ENCODE peak calls at places on chromosomes 6 and 20, in nine cellular contexts. L is GM23338, U is OCI-LY7, N is PC-3, G is GM23248, C is MM.1S, M is hepatocyte, B is Karpas-422, E is PC-9. T is an unnamed sample. For H3K9me2, the result is how much of the 10 kb centered on the place peaks cover.

GRCh38 chr6:136146130-136146529 is 104.0 kb downstream of the MTFR2 start:
- DNase-seq in L (no peak), U (no peak), N (no peak), G (no peak), C (no peak), M (no peak), B (no peak), E (no peak), T (no peak)

GRCh38 chr6:135604035-135604865 is 106.7 kb upstream of the AHI1 start:
- DNase-seq in L (no peak), U (no peak), N (no peak), G (no peak), C (no peak), M (no peak), B (no peak), E (peak), T (no peak)

GRCh38 chr20:17693534-17694001 is 6.2 kb upstream of the BANF2 start:
- DNase-seq in L (peak), U (no peak), N (no peak), G (no peak), C (no peak), M (no peak), B (no peak), E (no peak), T (no peak)

GRCh38 chr20:48623176-48623905 is 204.5 kb downstream of the PREX1 start:
- DNase-seq in L (no peak), U (no peak), N (no peak), G (no peak), C (no peak), M (no peak), B (no peak), E (no peak), T (no peak)

GRCh38 chr6:107330190-107330589 is 129.2 kb downstream of the PDSS2 start:
- DNase-seq in L (peak), U (peak), N (no peak), G (no peak), C (peak), M (peak), B (peak), E (peak), T (no peak)

GRCh38 chr6:40138273-40138720 is 204.0 kb upstream of the MOCS1 start:
- DNase-seq in L (no peak), U (no peak), N (no peak), G (no peak), C (no peak), M (peak), B (no peak), E (no peak), T (no peak)

GRCh38 chr6:166201878-166202277 is 34.2 kb upstream of the TBXT start:
- DNase-seq in L (no peak), U (no peak), N (no peak), G (no peak), C (no peak), M (no peak), B (no peak), E (no peak), T (no peak)

GRCh38 chr20:44967207-44967807 is 995 bp downstream of the STK4 start:
- DNase-seq in L (no peak), U (peak), N (peak), G (peak), C (peak), M (no peak), B (peak), E (peak), T (no peak)

GRCh38 chr6:158500016-158500735 is 59.7 kb upstream of the TMEM181 start:
- DNase-seq in L (no peak), U (no peak), N (peak), G (peak), C (no peak), M (no peak), B (no peak), E (no peak), T (no peak)

GRCh38 chr6:180295-180694 is 112.0 kb upstream of the DUSP22 start:
- DNase-seq in L (no peak), U (no peak), N (no peak), G (no peak), C (no peak), M (no peak), B (no peak), E (no peak), T (no peak)

GRCh38 chr6:85756982-85757381 is 114.3 kb upstream of the SYNCRIP start:
- DNase-seq in L (peak), U (peak), N (peak), G (peak), C (peak), M (no peak), B (peak), E (no peak), T (peak)

GRCh38 chr6:136566007-136566487 is 15.8 kb upstream of the MAP7 start:
- DNase-seq in L (no peak), U (no peak), N (peak), G (no peak), C (no peak), M (no peak), B (no peak), E (peak), T (no peak)

GRCh38 chr6:113301651-113302050 is 555.5 kb upstream of the MARCKS start:
- DNase-seq in L (no peak), U (no peak), N (peak), G (peak), C (no peak), M (no peak), B (no peak), E (no peak), T (no peak)

GRCh38 chr6:138596126-138596525 is 96.8 kb upstream of the NHSL1 start:
- DNase-seq in L (no peak), U (no peak), N (no peak), G (no peak), C (no peak), M (no peak), B (no peak), E (no peak), T (no peak)

GRCh38 chr6:138594042-138594636 is 94.8 kb upstream of the NHSL1 start:
- DNase-seq in L (peak), U (no peak), N (no peak), G (no peak), C (no peak), M (no peak), B (no peak), E (no peak), T (no peak)

GRCh38 chr6:138596591-138596990 is 97.3 kb upstream of the NHSL1 start:
- DNase-seq in L (no peak), U (no peak), N (no peak), G (no peak), C (no peak), M (no peak), B (no peak), E (no peak), T (no peak)

GRCh38 chr6:138593100-138593877 is 94.0 kb upstream of the NHSL1 start:
- DNase-seq in L (peak), U (peak), N (peak), G (peak), C (no peak), M (peak), B (no peak), E (peak), T (peak)

GRCh38 chr6:138594749-138595148 is 95.5 kb upstream of the NHSL1 start:
- DNase-seq in L (no peak), U (no peak), N (no peak), G (no peak), C (no peak), M (no peak), B (no peak), E (no peak), T (no peak)
- H3K9me2 ChIP-seq in L (under half), U (under half), N (under half), G (under half), C (under half), M (under half), B (under half), E (under half), T (under half)

GRCh38 chr6:30156262-30156599 is 4.8 kb downstream of the TRIM10 start:
- DNase-seq in L (no peak), U (no peak), N (peak), G (peak), C (no peak), M (peak), B (no peak), E (no peak), T (peak)
- H3K9me2 ChIP-seq in L (under half), U (under half), N (under half), G (under half), C (under half), M (under half), B (under half), E (under half), T (under half)

GRCh38 chr6:92906385-92906784 is 513.0 kb downstream of the EPHA7 start:
- DNase-seq in L (no peak), U (no peak), N (no peak), G (no peak), C (no peak), M (no peak), B (no peak), E (no peak), T (no peak)
- H3K9me2 ChIP-seq in L (under half), U (under half), N (under half), G (under half), C (under half), M (under half), B (under half), E (under half), T (under half)

DNA sequence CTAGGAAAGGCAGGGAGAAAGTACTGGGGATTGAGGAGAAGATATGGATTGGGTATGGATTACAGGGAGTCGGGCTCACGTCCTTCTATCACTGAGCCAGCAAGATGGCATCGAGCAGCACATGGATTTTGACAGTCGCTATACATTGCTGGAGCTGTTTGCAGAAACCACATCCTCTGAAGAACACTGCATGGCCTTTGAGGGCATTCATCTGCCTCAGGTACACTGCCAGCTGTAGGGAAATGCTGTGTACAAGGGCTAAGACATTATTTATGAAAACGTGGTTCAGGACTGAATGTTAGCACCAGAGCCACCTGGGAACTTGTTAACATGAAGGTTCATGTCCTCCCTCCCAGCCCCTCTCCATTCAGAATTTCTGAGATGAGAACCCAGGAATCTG is 3.4 kb downstream of the CUL9 start:
- DNase-seq in L (no peak), U (no peak), N (no peak), G (no peak), C (no peak), M (no peak), B (no peak), E (no peak), T (no peak)
- H3K9me2 ChIP-seq in L (under half), U (under half), N (under half), G (under half), C (under half), M (under half), B (under half), E (under half), T (under half)

GRCh38 chr6:133424359-133424758 is 183.2 kb downstream of the EYA4 start:
- DNase-seq in L (no peak), U (no peak), N (no peak), G (no peak), C (no peak), M (no peak), B (no peak), E (no peak), T (no peak)
- H3K9me2 ChIP-seq in L (under half), U (under half), N (under half), G (under half), C (under half), M (under half), B (under half), E (under half), T (under half)

GRCh38 chr6:143431226-143431625 is 19.3 kb downstream of the ADAT2 start:
- DNase-seq in L (no peak), U (no peak), N (no peak), G (no peak), C (no peak), M (no peak), B (no peak), E (no peak), T (no peak)

GRCh38 chr6:143429970-143430369 is 20.5 kb downstream of the ADAT2 start:
- DNase-seq in L (no peak), U (no peak), N (no peak), G (no peak), C (no peak), M (no peak), B (no peak), E (no peak), T (no peak)

GRCh38 chr6:143427109-143427817 is 23.2 kb downstream of the ADAT2 start:
- DNase-seq in L (peak), U (peak), N (peak), G (peak), C (peak), M (peak), B (peak), E (peak), T (no peak)

GRCh38 chr6:143426025-143426424 is 24.5 kb downstream of the ADAT2 start:
- DNase-seq in L (no peak), U (no peak), N (no peak), G (no peak), C (no peak), M (no peak), B (no peak), E (no peak), T (no peak)
- H3K9me2 ChIP-seq in L (under half), U (under half), N (under half), G (under half), C (under half), M (under half), B (under half), E (under half), T (under half)

DNA sequence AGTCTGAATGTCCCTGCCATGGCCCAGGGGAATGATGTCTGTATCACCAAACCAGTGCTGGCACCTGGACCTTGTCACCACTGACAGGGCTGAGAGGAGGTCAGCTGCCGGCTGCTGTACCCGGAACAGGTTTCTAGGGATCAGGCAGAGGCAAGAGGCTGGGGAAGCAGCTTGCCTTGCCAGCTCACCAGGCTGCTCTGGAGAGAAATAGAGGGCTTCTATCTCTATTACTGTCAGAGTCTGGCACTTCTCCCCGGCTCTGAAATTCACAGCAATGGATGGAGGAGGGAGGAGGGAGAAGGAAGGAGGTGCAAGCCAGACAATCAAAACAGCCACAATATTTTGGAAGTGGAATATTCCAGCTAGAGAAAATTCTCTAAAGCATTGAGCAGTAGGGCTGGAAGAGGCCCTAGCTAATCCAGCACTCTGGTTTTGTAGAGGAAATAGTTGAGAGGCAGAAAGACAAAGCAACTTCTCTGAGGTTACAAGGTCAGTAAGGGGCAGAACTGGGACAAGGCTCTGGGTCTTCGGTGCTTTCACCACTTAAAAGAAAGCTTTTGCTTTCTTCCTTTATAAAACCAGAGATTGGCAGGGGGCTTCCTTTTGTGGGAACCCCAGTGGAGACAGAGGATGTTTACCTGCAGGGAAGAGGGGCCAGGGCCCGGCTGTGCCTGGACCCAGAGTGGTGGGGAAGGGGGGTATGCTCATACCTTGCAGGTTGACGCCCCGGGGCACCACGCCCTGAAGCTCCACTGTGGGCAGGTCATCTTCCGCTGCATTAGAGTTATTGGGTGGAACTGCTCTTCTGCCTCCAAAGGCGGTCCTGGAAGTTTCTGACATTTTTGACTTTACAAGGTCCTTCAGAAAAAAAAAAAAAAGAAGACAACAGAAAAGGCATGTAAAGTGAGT is 2.4 kb downstream of the F13A1 start:
- DNase-seq in L (peak), U (no peak), N (no peak), G (no peak), C (no peak), M (no peak), B (no peak), E (no peak), T (no peak)
- H3K9me2 ChIP-seq in L (under half), U (under half), N (under half), G (under half), C (under half), M (under half), B (under half), E (under half), T (under half)

GRCh38 chr6:83462524-83462923 is 31.7 kb upstream of the ME1 start:
- DNase-seq in L (peak), U (no peak), N (no peak), G (no peak), C (no peak), M (no peak), B (no peak), E (no peak), T (no peak)

GRCh38 chr6:83464741-83465140 is 33.9 kb upstream of the ME1 start:
- DNase-seq in L (no peak), U (no peak), N (peak), G (no peak), C (no peak), M (peak), B (no peak), E (peak), T (no peak)

GRCh38 chr6:83459663-83460062 is 28.8 kb upstream of the ME1 start:
- DNase-seq in L (no peak), U (no peak), N (peak), G (no peak), C (no peak), M (no peak), B (no peak), E (no peak), T (no peak)

GRCh38 chr6:83463886-83464285 is 33.0 kb upstream of the ME1 start:
- DNase-seq in L (no peak), U (no peak), N (peak), G (peak), C (no peak), M (peak), B (no peak), E (no peak), T (no peak)

DNA sequence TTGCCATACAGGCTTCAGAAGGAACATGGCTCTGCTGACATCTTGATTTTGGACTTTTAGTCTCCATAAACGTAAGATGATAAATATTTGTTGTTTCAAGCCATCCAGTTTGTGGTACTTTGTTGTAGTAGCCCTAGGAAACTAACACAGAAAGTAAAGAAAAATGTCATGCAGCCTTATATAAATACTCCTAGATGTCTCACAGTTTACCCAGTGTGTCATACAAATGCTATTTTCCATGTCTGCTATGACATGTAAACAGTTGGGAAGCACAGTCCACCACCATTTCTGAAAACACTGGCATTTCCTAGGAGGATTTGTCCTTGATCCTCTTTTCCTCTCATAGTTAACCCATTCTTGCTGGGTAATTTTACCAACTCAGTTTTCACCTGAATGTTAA is 30.6 kb upstream of the ME1 start:
- DNase-seq in L (no peak), U (no peak), N (peak), G (no peak), C (no peak), M (no peak), B (no peak), E (no peak), T (no peak)
- H3K9me2 ChIP-seq in L (under half), U (under half), N (under half), G (under half), C (under half), M (under half), B (under half), E (under half), T (under half)

GRCh38 chr20:62006482-62006881 is 59.2 kb downstream of the TAF4 start:
- DNase-seq in L (no peak), U (no peak), N (no peak), G (no peak), C (no peak), M (no peak), B (no peak), E (no peak), T (no peak)
- H3K9me2 ChIP-seq in L (under half), U (under half), N (under half), G (under half), C (under half), M (under half), B (under half), E (under half), T (under half)

DNA sequence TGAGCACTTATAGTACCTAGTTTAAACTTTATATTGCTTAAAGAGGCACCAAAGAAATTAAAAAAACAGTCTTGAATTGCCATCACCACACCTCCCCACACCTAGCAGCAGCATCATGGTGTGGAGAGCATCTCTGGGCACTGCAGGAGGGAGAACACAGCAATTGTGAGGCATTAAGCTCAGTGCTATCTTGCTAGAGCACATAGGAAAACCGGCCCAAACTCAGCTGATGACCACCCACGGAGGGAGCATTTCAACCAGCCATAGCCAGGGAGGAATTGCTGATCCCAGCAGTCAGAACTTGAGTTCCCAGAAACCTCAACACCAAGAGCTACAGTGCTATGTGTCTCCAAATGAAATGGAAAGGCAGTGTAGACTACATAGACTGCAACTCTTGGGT is 19.5 kb upstream of the DEFB113 start:
- DNase-seq in L (no peak), U (no peak), N (no peak), G (no peak), C (no peak), M (no peak), B (no peak), E (no peak), T (no peak)
- H3K9me2 ChIP-seq in L (under half), U (under half), N (under half), G (under half), C (under half), M (under half), B (under half), E (under half), T (under half)

T was measured in HCT116.